ENCODE peak calls at places on chromosomes 5 and 9, in ten cellular contexts. N, U, E, W, K, Z, F, Q, S and P are unnamed samples.
A peak's percentile ranks its signal among the peaks of the same experiment; 100 is the strongest.

GRCh38 chr5:61941637-61942036 is 364.4 kb upstream of the KIF2A start:
- DNase-seq in S (no peak), K (no peak), E (no peak), F (no peak), W (no peak), N (no peak), Q (no peak), U (no peak), Z (no peak), P (no peak)

GRCh38 chr5:124806026-124806856 is 59.8 kb upstream of the ZNF608 start:
- DNase-seq in W (peak; percentile 73), S (no peak), Q (peak; percentile 77), F (peak; percentile 84), U (peak; percentile 89), Z (peak; percentile 94), N (no peak), K (no peak), E (peak; percentile 81), P (peak; percentile 82)

GRCh38 chr5:157607371-157608161 is 32.0 kb upstream of the ADAM19 start:
- DNase-seq in Q (no peak), S (peak; percentile 12), N (no peak), K (no peak), F (no peak), U (no peak), E (peak; percentile 85), W (no peak), Z (no peak), P (no peak)

GRCh38 chr9:99918134-99918533 is 11.7 kb downstream of the STX17 start:
- DNase-seq in E (no peak), N (no peak), S (no peak), K (no peak), Z (no peak), F (no peak), Q (no peak), W (no peak), U (no peak), P (no peak)

GRCh38 chr9:75532651-75533050 is 357.8 kb upstream of the PCSK5 start:
- DNase-seq in F (no peak), U (no peak), S (no peak), N (no peak), Z (no peak), K (no peak), Q (no peak), E (no peak), W (no peak), P (no peak)

GRCh38 chr9:37801287-37801850 is 772 bp downstream of the DCAF10 start:
- DNase-seq in N (peak; percentile 91), W (no peak), F (peak; percentile 7), K (peak; percentile 91), E (peak; percentile 9), Z (peak; percentile 51), Q (peak; percentile 73), S (no peak), U (peak; percentile 37), P (peak; percentile 35)

GRCh38 chr5:171494452-171495121 is 75.1 kb downstream of the FGF18 start:
- DNase-seq in Z (peak; percentile 63), S (peak; percentile 44), Q (no peak), F (no peak), N (no peak), E (peak; percentile 59), K (peak; percentile 83), W (peak; percentile 28), U (no peak), P (peak; percentile 61)

GRCh38 chr5:169139381-169140125 is 161.4 kb downstream of the SLIT3 start:
- DNase-seq in E (no peak), W (no peak), Z (no peak), F (peak; percentile 69), U (peak; percentile 97), Q (no peak), S (peak; percentile 29), K (peak; percentile 89), N (no peak), P (peak; percentile 35)

GRCh38 chr9:121253821-121254471 is 14.0 kb upstream of the GSN start:
- DNase-seq in F (no peak), Q (no peak), U (no peak), K (no peak), S (no peak), N (no peak), E (no peak), Z (no peak), W (no peak), P (no peak)
- H3K27ac ChIP-seq in F (no peak overlapping the region), Q (no peak overlapping the region), U (no peak overlapping the region), K (no peak overlapping the region), S (no peak overlapping the region), N (peak overlapping the region; percentile 43), E (no peak overlapping the region), Z (no peak overlapping the region), W (no peak overlapping the region), P (no peak overlapping the region)

GRCh38 chr5:138464018-138464387 is 1.3 kb upstream of the EGR1 start:
- DNase-seq in W (peak; percentile 86), K (peak; percentile 100), Q (peak; percentile 98), S (peak; percentile 95), F (peak; percentile 94), Z (peak; percentile 96), U (peak; percentile 96), N (peak; percentile 99), E (peak; percentile 93), P (peak; percentile 95)
- TF ChIP-seq POLR2A in W (no peak), K (no peak), Q (peak; percentile 89), S (peak; percentile 64), F (peak; percentile 72), Z (peak; percentile 68), U (no peak), N (peak; percentile 33), E (no peak), P (peak; percentile 94)

GRCh38 chr5:3604501-3604900 is 8.9 kb downstream of the IRX1 start:
- DNase-seq in E (no peak), S (no peak), N (peak; percentile 59), U (no peak), F (no peak), Q (no peak), W (no peak), K (no peak), Z (no peak), P (no peak)

GRCh38 chr5:3600106-3600997 is 4.7 kb downstream of the IRX1 start:
- DNase-seq in Z (no peak), K (peak; percentile 84), N (no peak), E (no peak), Q (no peak), S (no peak), W (no peak), F (no peak), U (no peak), P (no peak)

GRCh38 chr5:3601060-3601710 is 5.6 kb downstream of the IRX1 start:
- DNase-seq in N (peak; percentile 47), Z (no peak), E (no peak), Q (no peak), W (no peak), F (no peak), K (no peak), U (no peak), S (no peak), P (no peak)

GRCh38 chr5:3602713-3603502 is 7.3 kb downstream of the IRX1 start:
- DNase-seq in U (peak; percentile 36), N (peak; percentile 72), E (no peak), S (no peak), W (peak; percentile 1), K (peak; percentile 85), Z (no peak), Q (no peak), F (peak; percentile 24), P (peak; percentile 23)

DNA sequence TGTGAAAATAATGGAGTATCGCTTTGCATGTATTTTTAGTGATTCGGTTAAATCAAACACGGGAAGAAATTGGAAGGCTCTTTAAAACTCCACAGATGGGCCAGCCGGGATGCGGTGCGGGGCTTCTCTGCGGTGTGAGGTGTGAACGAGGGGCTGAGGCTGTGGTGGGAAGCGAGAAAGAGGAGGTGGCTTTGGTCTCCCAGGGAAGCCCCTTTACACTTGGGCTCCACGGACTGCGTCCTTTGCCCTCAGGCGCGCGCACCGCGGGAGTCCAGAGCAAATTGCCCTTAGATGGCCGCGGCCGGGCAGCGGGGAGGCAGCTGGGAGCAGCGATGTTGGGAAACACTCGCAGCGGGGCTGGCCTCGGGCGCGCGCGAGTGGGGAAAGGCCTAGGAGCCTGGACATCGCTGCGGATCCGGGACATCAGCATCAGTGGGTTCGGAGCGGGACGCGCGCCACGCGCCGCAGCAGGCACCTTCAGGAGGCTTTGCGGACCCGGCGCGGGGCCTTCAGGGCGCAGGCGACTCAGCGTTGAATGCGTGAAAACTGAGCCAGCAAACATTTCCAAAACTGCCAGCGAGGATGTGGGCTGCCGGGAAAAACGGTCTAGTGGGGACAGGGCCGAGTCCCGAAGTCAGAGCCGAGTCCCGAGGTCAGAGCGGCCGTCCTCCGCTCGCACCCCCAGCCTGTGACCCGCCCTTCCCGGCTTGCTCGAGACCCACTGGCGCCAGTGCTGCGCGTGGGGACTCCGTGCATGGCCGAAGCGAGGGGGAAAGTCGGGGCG is 6.5 kb downstream of the IRX1 start:
- DNase-seq in K (peak; percentile 84), S (no peak), Z (no peak), Q (no peak), F (no peak), U (no peak), W (no peak), E (no peak), N (peak; percentile 70), P (no peak)
- H3K4me3 ChIP-seq in K (no peak overlapping the region), S (no peak overlapping the region), Z (no peak overlapping the region), Q (no peak overlapping the region), F (no peak overlapping the region), U (peak overlapping the region; percentile 19), W (no peak overlapping the region), E (no peak overlapping the region), N (no peak overlapping the region), P (no peak overlapping the region)

DNA sequence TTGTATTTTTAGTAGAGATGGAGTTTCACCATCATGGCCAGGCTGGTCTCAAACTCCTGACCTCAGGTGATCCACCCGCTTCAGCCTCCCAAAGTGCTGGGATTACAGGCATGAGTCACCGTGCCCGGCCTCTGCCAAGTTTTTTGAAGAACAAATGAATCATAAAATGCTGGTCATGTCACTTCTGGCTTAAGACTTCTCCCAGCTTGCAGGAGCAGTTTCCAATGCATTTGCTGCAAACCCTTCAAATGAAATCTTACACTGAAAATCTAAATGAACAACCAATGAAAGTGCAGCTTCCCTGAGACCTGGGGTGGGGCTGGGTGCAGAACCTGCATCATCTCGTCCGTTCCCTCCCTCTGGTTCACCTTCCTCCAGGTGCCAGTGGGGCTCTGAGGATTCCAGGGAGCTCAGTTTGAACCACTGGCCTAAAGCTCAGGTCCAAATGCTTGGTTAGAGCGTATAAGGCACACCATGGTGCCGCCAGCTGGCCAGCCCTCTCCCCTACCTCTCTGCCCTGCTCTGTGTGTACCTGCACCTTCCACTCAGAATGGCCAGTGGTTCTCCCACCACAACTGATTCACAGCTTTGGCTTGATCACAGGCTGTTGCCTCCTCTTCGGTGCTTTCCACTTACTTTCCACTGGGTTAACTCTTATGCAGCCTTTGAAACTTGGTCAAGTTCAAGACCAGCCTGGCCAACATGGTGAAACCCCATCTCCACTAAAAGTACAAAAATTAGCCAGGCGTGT is 39.7 kb upstream of the FUBP3 start:
- DNase-seq in F (peak; percentile 55), U (no peak), Q (no peak), N (no peak), W (no peak), E (peak; percentile 54), S (peak; percentile 42), Z (peak; percentile 39), K (no peak), P (peak; percentile 82)
- H3K27ac ChIP-seq in F (no peak overlapping the region), U (no peak overlapping the region), Q (no peak overlapping the region), N (no peak overlapping the region), W (no peak overlapping the region), E (no peak overlapping the region), S (no peak overlapping the region), Z (no peak overlapping the region), K (no peak overlapping the region), P (no peak overlapping the region)